ENCODE peak calls at places on chromosomes 11 and 22, in four cellular contexts. Z is hepatocyte, R is aorta, P is psoas muscle. G is an unnamed sample.

GRCh38 chr11:71543866-71544265 is 4.4 kb upstream of the KRTAP5-9 start:
- DNase-seq in Z (no peak), R (no peak), P (no peak), G (no peak)

GRCh38 chr11:72696866-72697428 is 22.7 kb upstream of the PDE2A start:
- DNase-seq in Z (no peak), R (no peak), P (peak; percentile 88), G (no peak)

GRCh38 chr11:47067401-47067800 is 109.3 kb downstream of the ARFGAP2 start:
- DNase-seq in Z (no peak), R (no peak), P (no peak), G (peak; percentile 38)

GRCh38 chr22:19655399-19655798 is 58.9 kb upstream of the SEPTIN5 start:
- DNase-seq in Z (no peak), R (no peak), P (no peak), G (no peak)

GRCh38 chr22:25048659-25049657 is 96.4 kb downstream of the KIAA1671 start:
- DNase-seq in Z (peak; percentile 84), R (peak; percentile 65), P (peak; percentile 74), G (peak; percentile 87)

GRCh38 chr22:27207907-27208306 is 550.5 kb downstream of the MIAT start:
- DNase-seq in Z (no peak), R (no peak), P (no peak), G (no peak)

GRCh38 chr22:28953399-28953798 is 70.0 kb downstream of the ZNRF3 start:
- DNase-seq in Z (no peak), R (no peak), P (no peak), G (no peak)

GRCh38 chr11:105861225-105861624 is 160.8 kb downstream of the MSANTD4 start:
- DNase-seq in Z (peak; percentile 19), R (no peak), P (no peak), G (no peak)

GRCh38 chr22:23862103-23862502 is 4.4 kb downstream of the SLC2A11 start:
- DNase-seq in Z (peak; percentile 50), R (no peak), P (no peak), G (peak; percentile 64)

GRCh38 chr11:57427692-57428082 is 766 bp upstream of the SLC43A3 start:
- DNase-seq in Z (no peak), R (peak; percentile 80), P (peak; percentile 85), G (no peak)

GRCh38 chr11:72569966-72570892 is 104.0 kb downstream of the PDE2A start:
- DNase-seq in Z (peak; percentile 51), R (no peak), P (no peak), G (no peak)

GRCh38 chr11:81869337-81870065 is 864.2 kb downstream of the FAM181B start:
- DNase-seq in Z (no peak), R (no peak), P (no peak), G (no peak)

GRCh38 chr11:30479899-30480298 is 106.3 kb downstream of the MPPED2 start:
- DNase-seq in Z (no peak), R (no peak), P (no peak), G (no peak)

GRCh38 chr11:132114185-132114584 is 743.8 kb downstream of the NTM start:
- DNase-seq in Z (peak; percentile 57), R (no peak), P (no peak), G (no peak)

GRCh38 chr11:109401532-109401931 is 20.5 kb upstream of the C11orf87 start:
- DNase-seq in Z (no peak), R (no peak), P (no peak), G (no peak)

GRCh38 chr11:65376138-65376713 is 6.2 kb downstream of the SLC25A45 start:
- DNase-seq in Z (no peak), R (no peak), P (no peak), G (no peak)

GRCh38 chr22:36765943-36766450 is 9.9 kb downstream of the IFT27 start:
- DNase-seq in Z (no peak), R (peak; percentile 5), P (no peak), G (no peak)

GRCh38 chr11:133501643-133502535 is 30.4 kb downstream of the OPCML start:
- DNase-seq in Z (no peak), R (peak; percentile 61), P (no peak), G (no peak)

GRCh38 chr11:112795142-112795815 is 165.9 kb upstream of the NCAM1 start:
- DNase-seq in Z (peak; percentile 48), R (peak; percentile 62), P (peak; percentile 67), G (peak; percentile 84)

GRCh38 chr11:82229346-82229745 is 504.3 kb downstream of the FAM181B start:
- DNase-seq in Z (peak; percentile 51), R (no peak), P (no peak), G (peak; percentile 54)

GRCh38 chr22:30304495-30305244 is 15.4 kb upstream of the CASTOR1 start:
- DNase-seq in Z (no peak), R (peak; percentile 81), P (no peak), G (no peak)

GRCh38 chr11:116249561-116249960 is 523.2 kb downstream of the BUD13 start:
- DNase-seq in Z (no peak), R (no peak), P (no peak), G (no peak)

GRCh38 chr11:64251986-64252837 is 882 bp downstream of the PLCB3 start:
- DNase-seq in Z (peak; percentile 75), R (no peak), P (peak; percentile 74), G (peak; percentile 53)

GRCh38 chr22:44735518-44736428 is 16.6 kb upstream of the ARHGAP8 start:
- DNase-seq in Z (peak; percentile 85), R (peak; percentile 78), P (peak; percentile 85), G (peak; percentile 84)

GRCh38 chr11:11845066-11845465 is 3.3 kb downstream of the USP47 start:
- DNase-seq in Z (peak; percentile 54), R (no peak), P (no peak), G (no peak)

GRCh38 chr11:79427126-79427525 is 13.7 kb downstream of the TENM4 start:
- DNase-seq in Z (no peak), R (no peak), P (no peak), G (no peak)

GRCh38 chr11:3043315-3043871 is 13.8 kb downstream of the CARS1 start:
- DNase-seq in Z (no peak), R (peak; percentile 93), P (peak; percentile 97), G (no peak)

GRCh38 chr22:17368727-17369552 is at the start of gene CECR2:
- DNase-seq in Z (peak; percentile 78), R (no peak), P (peak; percentile 83), G (peak; percentile 83)

GRCh38 chr11:115500547-115501503 is 3.4 kb downstream of the CADM1 start:
- DNase-seq in Z (no peak), R (no peak), P (no peak), G (no peak)

GRCh38 chr11:69818243-69819108 is 740 bp downstream of the FGF3 start:
- DNase-seq in Z (no peak), R (no peak), P (no peak), G (no peak)

GRCh38 chr11:763073-763463 is 14.2 kb downstream of the GATD1 start:
- DNase-seq in Z (peak; percentile 47), R (no peak), P (no peak), G (no peak)

DNA sequence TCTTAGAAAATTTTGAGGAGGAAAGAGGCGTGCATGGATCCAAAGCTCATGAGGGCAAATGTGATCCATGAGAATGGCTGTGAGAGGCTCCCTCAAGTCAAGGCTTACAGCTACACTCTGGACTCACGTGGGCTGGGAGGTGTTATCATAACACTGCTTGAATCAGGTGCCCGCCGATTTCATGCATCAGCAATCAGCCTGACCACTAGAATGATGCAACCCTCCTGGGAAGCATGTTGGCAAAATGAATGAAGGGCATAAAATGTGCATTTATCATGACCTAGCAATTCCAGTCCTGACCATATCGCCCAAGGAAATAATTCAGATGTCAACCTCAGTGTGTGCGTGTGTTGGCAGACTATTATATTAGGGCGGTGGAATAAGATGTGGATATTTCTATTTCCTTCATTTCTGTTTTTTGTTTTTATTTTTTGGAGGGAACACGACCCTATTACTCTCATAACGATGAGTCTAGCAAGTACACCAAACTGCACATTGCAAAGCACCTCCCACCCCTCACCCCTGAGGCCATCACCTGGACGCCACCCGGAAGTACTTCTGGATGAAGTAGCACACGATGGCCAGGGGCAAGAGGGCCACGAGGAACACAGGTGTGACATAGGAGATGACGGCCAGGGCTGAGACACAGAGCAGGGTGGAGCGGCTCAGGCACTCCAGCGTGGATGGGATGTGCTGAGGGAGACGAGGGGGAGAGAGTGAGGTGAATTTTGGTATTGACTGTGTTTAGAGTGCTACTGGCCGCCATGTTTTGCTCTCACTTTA is 15.7 kb upstream of the KCNJ11 start:
- DNase-seq in Z (no peak), R (no peak), P (no peak), G (peak; percentile 40)
- H3K27ac ChIP-seq in Z (no peak overlapping the region), R (no peak overlapping the region), P (peak overlapping the region; percentile 88), G (no peak overlapping the region)

DNA sequence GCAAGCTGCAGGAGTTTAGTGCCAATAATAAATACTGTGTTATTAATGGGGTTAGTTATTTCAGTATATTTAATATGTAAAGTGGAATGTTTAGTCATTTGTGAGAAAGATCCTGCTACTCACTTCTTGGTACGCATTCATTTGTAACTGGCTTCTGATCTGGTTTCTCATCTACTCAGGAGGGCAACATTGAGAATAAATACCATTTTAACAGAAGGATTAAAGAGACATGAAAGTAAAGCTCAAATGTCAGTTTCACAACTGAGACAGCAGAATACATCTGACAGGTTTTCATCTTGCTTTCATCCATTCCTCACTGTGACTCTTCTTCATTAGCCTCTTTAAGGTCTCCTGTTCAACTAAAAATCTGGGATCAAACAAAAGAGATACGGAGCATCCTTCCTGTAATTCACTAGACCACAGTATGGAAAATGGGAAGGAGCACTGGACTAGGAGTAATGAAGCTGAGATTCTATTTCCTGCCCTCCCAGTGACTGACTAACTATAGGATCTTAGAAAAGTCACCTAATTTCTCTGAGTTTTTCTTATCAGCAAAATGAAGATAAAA is 31.4 kb upstream of the CCDC89 start:
- DNase-seq in Z (no peak), R (no peak), P (no peak), G (no peak)
- H3K4me3 ChIP-seq in Z (no peak overlapping the region), R (no peak overlapping the region), P (no peak overlapping the region), G (peak overlapping the region; percentile 69)

GRCh38 chr11:44570411-44571155 is 5.1 kb downstream of the CD82 start:
- DNase-seq in Z (no peak), R (no peak), P (no peak), G (no peak)
- H3K4me1 ChIP-seq in Z (peaks cover 20% of the 10 kb centered on the region), R (no peaks in the 10 kb centered on the region), P (peaks cover 46% of the 10 kb centered on the region), G (peaks cover 41% of the 10 kb centered on the region)

GRCh38 chr11:128516467-128516778 is 70.9 kb downstream of the ETS1 start:
- DNase-seq in Z (no peak), R (no peak), P (no peak), G (no peak)

GRCh38 chr11:128518493-128519207 is 68.7 kb downstream of the ETS1 start:
- DNase-seq in Z (no peak), R (no peak), P (no peak), G (no peak)

GRCh38 chr11:128519353-128519752 is 68.0 kb downstream of the ETS1 start:
- DNase-seq in Z (no peak), R (no peak), P (no peak), G (no peak)

GRCh38 chr11:128516886-128517285 is 70.5 kb downstream of the ETS1 start:
- DNase-seq in Z (no peak), R (no peak), P (no peak), G (no peak)

DNA sequence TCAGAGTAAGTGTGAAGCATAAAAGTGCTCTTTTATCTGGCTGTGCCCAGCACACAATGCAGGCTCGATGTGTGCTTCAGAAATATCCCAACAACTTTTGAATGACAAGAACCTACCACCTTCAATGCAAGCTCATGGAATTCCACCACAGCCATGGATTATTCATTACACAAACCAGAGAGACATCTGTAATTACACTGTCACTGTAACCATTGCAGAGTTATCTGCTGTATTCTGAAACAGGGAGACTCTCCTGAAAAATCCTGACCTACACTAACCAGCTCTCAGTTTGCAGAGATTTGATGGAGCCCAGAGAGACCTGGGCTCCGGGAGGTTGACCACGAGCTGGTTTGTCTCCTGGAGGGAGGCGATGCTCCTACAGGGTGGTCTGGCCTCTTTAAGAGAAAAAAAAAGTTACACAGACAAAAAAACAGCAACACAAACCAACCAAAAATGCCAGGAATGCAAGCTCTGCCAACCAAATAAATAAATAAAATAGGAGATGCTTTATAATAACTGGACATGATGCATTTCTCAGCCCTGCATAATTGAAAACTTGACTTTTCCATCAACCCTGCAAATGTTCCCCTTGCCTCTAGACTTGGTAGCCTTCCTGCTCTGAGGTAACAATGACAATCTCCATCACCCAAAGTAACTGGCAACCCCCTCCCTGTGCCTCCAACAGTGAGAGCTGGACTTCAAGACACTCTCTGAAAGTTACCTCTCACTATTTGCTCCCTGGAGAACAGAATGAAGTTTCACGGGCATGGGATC is 69.7 kb downstream of the ETS1 start:
- DNase-seq in Z (no peak), R (no peak), P (no peak), G (no peak)
- H3K27ac ChIP-seq in Z (peak overlapping the region; percentile 9), R (no peak overlapping the region), P (no peak overlapping the region), G (no peak overlapping the region)

G was measured in SJCRH30.